ENCODE peak calls at places on chromosomes 5 and 9, in ten cellular contexts. One of them, this sample, is unnamed. For H3K27me3, the result is how much of the 10 kb centered on the place peaks cover.

GRCh38 chr5:76372320-76373054 is 30.6 kb upstream of the IQGAP2 start:
- DNase-seq in BE2C: peak
- DNase-seq in lung: no peak
- DNase-seq in PC-9: peak
- DNase-seq in left ventricle myocardium inferior: no peak
- DNase-seq in Peyer's patch: peak
- DNase-seq in heart left ventricle: no peak
- DNase-seq in cardiac muscle cell: no peak
- DNase-seq in spleen: no peak
- DNase-seq in transverse colon: no peak
- DNase-seq in this sample: no peak

GRCh38 chr5:149455889-149456409 is 76.9 kb upstream of the IL17B start:
- DNase-seq in BE2C: no peak
- DNase-seq in lung: no peak
- DNase-seq in PC-9: peak
- DNase-seq in left ventricle myocardium inferior: peak
- DNase-seq in Peyer's patch: no peak
- DNase-seq in heart left ventricle: peak
- DNase-seq in cardiac muscle cell: no peak
- DNase-seq in spleen: no peak
- DNase-seq in transverse colon: no peak
- DNase-seq in this sample: no peak

GRCh38 chr5:32859211-32859641 is 148.1 kb downstream of the NPR3 start:
- DNase-seq in BE2C: no peak
- DNase-seq in lung: no peak
- DNase-seq in PC-9: no peak
- DNase-seq in left ventricle myocardium inferior: no peak
- DNase-seq in Peyer's patch: no peak
- DNase-seq in heart left ventricle: no peak
- DNase-seq in cardiac muscle cell: no peak
- DNase-seq in spleen: no peak
- DNase-seq in transverse colon: no peak
- DNase-seq in this sample: no peak

GRCh38 chr5:122515709-122516431 is 203.8 kb downstream of the SNCAIP start:
- DNase-seq in BE2C: peak
- DNase-seq in lung: peak
- DNase-seq in PC-9: peak
- DNase-seq in left ventricle myocardium inferior: no peak
- DNase-seq in Peyer's patch: peak
- DNase-seq in heart left ventricle: peak
- DNase-seq in cardiac muscle cell: peak
- DNase-seq in spleen: no peak
- DNase-seq in transverse colon: peak
- DNase-seq in this sample: no peak

GRCh38 chr5:68932830-68933434 is 160.9 kb upstream of the SLC30A5 start:
- DNase-seq in BE2C: no peak
- DNase-seq in lung: no peak
- DNase-seq in PC-9: no peak
- DNase-seq in left ventricle myocardium inferior: no peak
- DNase-seq in Peyer's patch: no peak
- DNase-seq in heart left ventricle: no peak
- DNase-seq in cardiac muscle cell: no peak
- DNase-seq in spleen: no peak
- DNase-seq in transverse colon: no peak
- DNase-seq in this sample: peak

GRCh38 chr5:177312649-177313181 is 1.0 kb upstream of the MXD3 start:
- DNase-seq in BE2C: peak
- DNase-seq in lung: no peak
- DNase-seq in PC-9: peak
- DNase-seq in left ventricle myocardium inferior: no peak
- DNase-seq in Peyer's patch: peak
- DNase-seq in heart left ventricle: no peak
- DNase-seq in cardiac muscle cell: peak
- DNase-seq in spleen: peak
- DNase-seq in transverse colon: peak
- DNase-seq in this sample: peak

GRCh38 chr5:110651507-110651906 is 75.0 kb downstream of the TMEM232 start:
- DNase-seq in BE2C: no peak
- DNase-seq in lung: no peak
- DNase-seq in PC-9: no peak
- DNase-seq in left ventricle myocardium inferior: no peak
- DNase-seq in Peyer's patch: no peak
- DNase-seq in heart left ventricle: no peak
- DNase-seq in cardiac muscle cell: no peak
- DNase-seq in spleen: no peak
- DNase-seq in transverse colon: no peak
- DNase-seq in this sample: no peak

GRCh38 chr9:109705515-109705914 is 74.5 kb upstream of the PALM2AKAP2 start:
- DNase-seq in BE2C: no peak
- DNase-seq in lung: no peak
- DNase-seq in PC-9: no peak
- DNase-seq in left ventricle myocardium inferior: no peak
- DNase-seq in Peyer's patch: no peak
- DNase-seq in heart left ventricle: no peak
- DNase-seq in cardiac muscle cell: peak
- DNase-seq in spleen: no peak
- DNase-seq in transverse colon: no peak
- DNase-seq in this sample: no peak

GRCh38 chr5:37043693-37044092 is 167.1 kb downstream of the NIPBL start:
- DNase-seq in BE2C: no peak
- DNase-seq in lung: no peak
- DNase-seq in PC-9: no peak
- DNase-seq in left ventricle myocardium inferior: no peak
- DNase-seq in Peyer's patch: no peak
- DNase-seq in heart left ventricle: no peak
- DNase-seq in cardiac muscle cell: no peak
- DNase-seq in spleen: no peak
- DNase-seq in transverse colon: no peak
- DNase-seq in this sample: no peak

GRCh38 chr5:132387649-132388117 is 18.2 kb downstream of the SLC22A5 start:
- DNase-seq in BE2C: no peak
- DNase-seq in lung: peak
- DNase-seq in PC-9: peak
- DNase-seq in left ventricle myocardium inferior: peak
- DNase-seq in Peyer's patch: peak
- DNase-seq in heart left ventricle: peak
- DNase-seq in cardiac muscle cell: peak
- DNase-seq in spleen: no peak
- DNase-seq in transverse colon: peak
- DNase-seq in this sample: no peak

GRCh38 chr5:138336952-138337684 is 948 bp upstream of the FAM53C start:
- DNase-seq in BE2C: no peak
- DNase-seq in lung: peak
- DNase-seq in PC-9: no peak
- DNase-seq in left ventricle myocardium inferior: peak
- DNase-seq in Peyer's patch: peak
- DNase-seq in heart left ventricle: peak
- DNase-seq in cardiac muscle cell: no peak
- DNase-seq in spleen: no peak
- DNase-seq in transverse colon: peak
- DNase-seq in this sample: no peak

GRCh38 chr9:33029106-33029788 is 4.2 kb downstream of the DNAJA1 start:
- DNase-seq in BE2C: no peak
- DNase-seq in lung: no peak
- DNase-seq in PC-9: no peak
- DNase-seq in left ventricle myocardium inferior: no peak
- DNase-seq in Peyer's patch: no peak
- DNase-seq in heart left ventricle: no peak
- DNase-seq in cardiac muscle cell: no peak
- DNase-seq in spleen: no peak
- DNase-seq in transverse colon: no peak
- DNase-seq in this sample: no peak

GRCh38 chr9:134264169-134264568 is 62.1 kb upstream of the RXRA start:
- DNase-seq in BE2C: no peak
- DNase-seq in lung: no peak
- DNase-seq in PC-9: no peak
- DNase-seq in left ventricle myocardium inferior: no peak
- DNase-seq in Peyer's patch: no peak
- DNase-seq in heart left ventricle: no peak
- DNase-seq in cardiac muscle cell: no peak
- DNase-seq in spleen: no peak
- DNase-seq in transverse colon: no peak
- DNase-seq in this sample: no peak
- TF ChIP-seq CTCF in BE2C: no peak
- TF ChIP-seq CTCF in lung: no peak
- TF ChIP-seq CTCF in PC-9: no peak
- TF ChIP-seq CTCF in left ventricle myocardium inferior: no peak
- TF ChIP-seq CTCF in Peyer's patch: no peak
- TF ChIP-seq CTCF in heart left ventricle: no peak
- TF ChIP-seq CTCF in cardiac muscle cell: no peak
- TF ChIP-seq CTCF in spleen: no peak
- TF ChIP-seq CTCF in transverse colon: no peak
- TF ChIP-seq CTCF in this sample: no peak

GRCh38 chr5:83475540-83476469 is 4.3 kb downstream of the VCAN start:
- DNase-seq in BE2C: no peak
- DNase-seq in lung: no peak
- DNase-seq in PC-9: no peak
- DNase-seq in left ventricle myocardium inferior: no peak
- DNase-seq in Peyer's patch: no peak
- DNase-seq in heart left ventricle: no peak
- DNase-seq in cardiac muscle cell: no peak
- DNase-seq in spleen: no peak
- DNase-seq in transverse colon: no peak
- DNase-seq in this sample: no peak

GRCh38 chr5:83474986-83475385 is 3.4 kb downstream of the VCAN start:
- DNase-seq in BE2C: no peak
- DNase-seq in lung: no peak
- DNase-seq in PC-9: no peak
- DNase-seq in left ventricle myocardium inferior: no peak
- DNase-seq in Peyer's patch: no peak
- DNase-seq in heart left ventricle: no peak
- DNase-seq in cardiac muscle cell: peak
- DNase-seq in spleen: no peak
- DNase-seq in transverse colon: no peak
- DNase-seq in this sample: no peak

GRCh38 chr5:83474170-83474796 is 2.7 kb downstream of the VCAN start:
- DNase-seq in BE2C: peak
- DNase-seq in lung: peak
- DNase-seq in PC-9: peak
- DNase-seq in left ventricle myocardium inferior: peak
- DNase-seq in Peyer's patch: peak
- DNase-seq in heart left ventricle: peak
- DNase-seq in cardiac muscle cell: peak
- DNase-seq in spleen: peak
- DNase-seq in transverse colon: peak
- DNase-seq in this sample: peak

GRCh38 chr5:83473344-83474169 is 2.0 kb downstream of the VCAN start:
- DNase-seq in BE2C: peak
- DNase-seq in lung: peak
- DNase-seq in PC-9: peak
- DNase-seq in left ventricle myocardium inferior: peak
- DNase-seq in Peyer's patch: peak
- DNase-seq in heart left ventricle: peak
- DNase-seq in cardiac muscle cell: peak
- DNase-seq in spleen: peak
- DNase-seq in transverse colon: peak
- DNase-seq in this sample: peak

GRCh38 chr5:83476470-83476817 is 4.9 kb downstream of the VCAN start:
- DNase-seq in BE2C: no peak
- DNase-seq in lung: no peak
- DNase-seq in PC-9: no peak
- DNase-seq in left ventricle myocardium inferior: no peak
- DNase-seq in Peyer's patch: no peak
- DNase-seq in heart left ventricle: no peak
- DNase-seq in cardiac muscle cell: no peak
- DNase-seq in spleen: no peak
- DNase-seq in transverse colon: no peak
- DNase-seq in this sample: no peak
- H3K4me3 ChIP-seq in BE2C: no peak
- H3K4me3 ChIP-seq in lung: no peak
- H3K4me3 ChIP-seq in PC-9: no peak
- H3K4me3 ChIP-seq in left ventricle myocardium inferior: no peak
- H3K4me3 ChIP-seq in Peyer's patch: no peak
- H3K4me3 ChIP-seq in heart left ventricle: no peak
- H3K4me3 ChIP-seq in cardiac muscle cell: peak
- H3K4me3 ChIP-seq in spleen: no peak
- H3K4me3 ChIP-seq in transverse colon: no peak
- H3K4me3 ChIP-seq in this sample: no peak

DNA sequence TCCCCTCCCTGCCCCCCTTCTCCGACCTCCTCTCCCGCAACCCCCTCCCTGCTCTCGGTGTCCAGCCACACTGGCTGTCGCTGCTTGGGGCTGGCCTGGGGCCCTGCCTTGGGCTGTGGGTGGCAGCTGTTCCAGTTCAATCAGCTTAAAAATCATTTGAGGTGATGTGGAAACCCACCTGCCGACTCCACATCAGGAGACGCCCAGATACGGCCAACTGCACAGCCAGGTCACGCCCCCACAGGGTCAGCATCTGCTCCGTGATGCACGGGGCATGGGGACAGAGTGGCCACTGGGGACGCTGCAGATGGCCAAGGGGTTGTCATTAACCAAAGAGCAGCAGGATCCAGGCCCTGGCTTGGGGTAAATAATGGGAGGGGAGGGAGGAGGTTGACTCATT is 106.9 kb upstream of the MVB12B start:
- DNase-seq in BE2C: no peak
- DNase-seq in lung: no peak
- DNase-seq in PC-9: no peak
- DNase-seq in left ventricle myocardium inferior: no peak
- DNase-seq in Peyer's patch: no peak
- DNase-seq in heart left ventricle: no peak
- DNase-seq in cardiac muscle cell: no peak
- DNase-seq in spleen: no peak
- DNase-seq in transverse colon: no peak
- DNase-seq in this sample: no peak
- H3K27me3 ChIP-seq in BE2C: under half
- H3K27me3 ChIP-seq in lung: under half
- H3K27me3 ChIP-seq in PC-9: half or more
- H3K27me3 ChIP-seq in left ventricle myocardium inferior: half or more
- H3K27me3 ChIP-seq in Peyer's patch: under half
- H3K27me3 ChIP-seq in heart left ventricle: under half
- H3K27me3 ChIP-seq in cardiac muscle cell: under half
- H3K27me3 ChIP-seq in spleen: half or more
- H3K27me3 ChIP-seq in transverse colon: half or more
- H3K27me3 ChIP-seq in this sample: under half

DNA sequence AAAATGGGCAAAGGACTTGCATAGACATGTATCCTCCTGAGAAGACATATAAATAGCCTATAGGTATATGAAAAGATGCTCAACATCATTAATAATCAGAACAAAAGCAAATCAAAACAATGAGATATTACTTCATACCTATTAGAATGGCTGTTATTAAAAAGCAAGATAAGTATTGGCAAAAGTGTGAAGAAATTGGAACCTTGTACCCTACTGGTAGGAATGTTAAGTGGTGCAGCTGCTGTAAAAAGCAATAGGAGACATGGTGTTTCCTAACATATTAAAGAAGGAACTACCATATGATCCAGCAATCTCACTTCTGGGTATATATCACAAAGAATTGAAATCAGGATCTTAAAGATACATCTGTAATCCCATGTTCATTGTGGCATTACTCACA is 69.8 kb upstream of the PRR16 start:
- DNase-seq in BE2C: no peak
- DNase-seq in lung: no peak
- DNase-seq in PC-9: no peak
- DNase-seq in left ventricle myocardium inferior: no peak
- DNase-seq in Peyer's patch: no peak
- DNase-seq in heart left ventricle: no peak
- DNase-seq in cardiac muscle cell: no peak
- DNase-seq in spleen: no peak
- DNase-seq in transverse colon: no peak
- DNase-seq in this sample: no peak
- TF ChIP-seq CTCF in BE2C: no peak
- TF ChIP-seq CTCF in lung: no peak
- TF ChIP-seq CTCF in PC-9: peak
- TF ChIP-seq CTCF in left ventricle myocardium inferior: no peak
- TF ChIP-seq CTCF in Peyer's patch: no peak
- TF ChIP-seq CTCF in heart left ventricle: no peak
- TF ChIP-seq CTCF in cardiac muscle cell: peak
- TF ChIP-seq CTCF in spleen: no peak
- TF ChIP-seq CTCF in transverse colon: no peak
- TF ChIP-seq CTCF in this sample: no peak

This sample was measured in GM06990.